ENCODE peak calls at places on chromosomes 7 and 10, in five cellular contexts. J is HepG2, D is fibroblast of the aortic adventitia, N is upper lobe of right lung, K is heart left ventricle. B is an unnamed sample.

GRCh38 chr10:43078986-43079273 is 2.1 kb downstream of the RET start:
- DNase-seq in J (no peak), D (peak), N (no peak), K (peak), B (peak)

GRCh38 chr10:32983333-32983909 is 25.4 kb upstream of the ITGB1 start:
- DNase-seq in J (peak), D (peak), N (no peak), K (no peak), B (peak)

GRCh38 chr7:1535695-1536094 is 5.2 kb downstream of the MAFK start:
- DNase-seq in J (no peak), D (no peak), N (no peak), K (no peak), B (no peak)

GRCh38 chr7:101021703-101022102 is 1.8 kb downstream of the MUC17 start:
- DNase-seq in J (no peak), D (no peak), N (no peak), K (no peak), B (no peak)

GRCh38 chr10:30583778-30584415 is 45.7 kb downstream of the LYZL2 start:
- DNase-seq in J (peak), D (peak), N (no peak), K (peak), B (peak)

GRCh38 chr10:32445036-32445435 is 904 bp upstream of the CCDC7 start:
- DNase-seq in J (no peak), D (peak), N (no peak), K (no peak), B (no peak)

GRCh38 chr7:106358103-106358663 is 73.4 kb upstream of the NAMPT start:
- DNase-seq in J (no peak), D (peak), N (no peak), K (no peak), B (peak)

GRCh38 chr10:68406815-68407585 is at the start of gene RUFY2:
- DNase-seq in J (peak), D (peak), N (peak), K (peak), B (peak)

GRCh38 chr7:143978585-143978984 is 21.5 kb upstream of the OR6B1 start:
- DNase-seq in J (no peak), D (no peak), N (no peak), K (no peak), B (peak)

GRCh38 chr7:128913856-128914565 is 3.5 kb upstream of the KCP start:
- DNase-seq in J (no peak), D (no peak), N (peak), K (no peak), B (no peak)

DNA sequence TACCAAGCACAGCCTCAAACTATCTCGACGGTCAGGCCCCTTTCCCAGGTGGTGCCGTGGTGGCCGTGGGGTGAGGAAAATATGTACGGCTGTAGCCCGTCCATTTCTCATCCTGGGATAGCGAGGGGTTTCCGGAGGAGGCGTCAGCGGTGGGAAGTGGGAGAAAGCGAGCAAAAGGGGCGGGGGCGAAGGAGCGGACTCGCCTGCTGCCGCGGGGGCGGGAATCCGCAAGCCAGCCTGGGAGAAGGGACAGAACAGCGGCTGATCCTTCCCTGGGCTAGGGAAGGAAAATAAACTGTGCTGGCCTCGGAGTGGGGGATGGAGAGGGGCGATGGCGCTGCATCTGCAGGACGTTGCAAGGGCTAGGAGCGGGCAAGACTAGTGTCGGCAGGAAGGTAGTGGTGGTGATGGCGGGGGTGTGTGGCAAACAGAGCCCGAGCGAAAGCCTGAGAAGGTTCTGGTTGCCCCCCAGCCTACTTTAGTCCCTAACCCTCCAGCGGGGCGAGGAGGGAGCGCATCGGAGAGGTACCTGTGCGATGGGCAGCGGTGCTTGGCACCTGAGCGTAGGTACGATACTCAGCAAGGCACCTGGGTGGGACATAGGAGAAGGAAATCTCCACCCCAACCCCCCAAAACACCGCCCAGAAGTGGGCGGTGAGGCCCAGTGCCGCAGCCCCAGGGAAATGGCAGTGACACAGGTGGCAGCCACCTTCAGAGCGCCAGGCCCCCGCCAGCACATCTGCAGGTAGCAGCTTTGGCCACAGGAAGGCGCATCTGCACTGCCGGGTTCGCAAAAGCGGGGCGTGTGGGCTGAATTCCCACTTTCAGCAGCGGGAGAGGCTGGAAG is 49.9 kb upstream of the STEAP1B start:
- DNase-seq in J (peak), D (peak), N (no peak), K (no peak), B (no peak)
- TF ChIP-seq CTCF in J (peak), D (peak), N (peak), K (no peak), B (peak)

GRCh38 chr7:3151784-3152183 is 108.1 kb upstream of the CARD11 start:
- DNase-seq in J (no peak), D (no peak), N (no peak), K (no peak), B (no peak)
- H3K4me3 ChIP-seq in J (no peak), D (no peak), N (no peak), K (no peak), B (no peak)

GRCh38 chr10:72375585-72375984 is 20.9 kb upstream of the DNAJB12 start:
- DNase-seq in J (peak), D (no peak), N (no peak), K (no peak), B (peak)
- TF ChIP-seq CTCF in J (peak), D (no peak), N (no peak), K (no peak), B (peak)

DNA sequence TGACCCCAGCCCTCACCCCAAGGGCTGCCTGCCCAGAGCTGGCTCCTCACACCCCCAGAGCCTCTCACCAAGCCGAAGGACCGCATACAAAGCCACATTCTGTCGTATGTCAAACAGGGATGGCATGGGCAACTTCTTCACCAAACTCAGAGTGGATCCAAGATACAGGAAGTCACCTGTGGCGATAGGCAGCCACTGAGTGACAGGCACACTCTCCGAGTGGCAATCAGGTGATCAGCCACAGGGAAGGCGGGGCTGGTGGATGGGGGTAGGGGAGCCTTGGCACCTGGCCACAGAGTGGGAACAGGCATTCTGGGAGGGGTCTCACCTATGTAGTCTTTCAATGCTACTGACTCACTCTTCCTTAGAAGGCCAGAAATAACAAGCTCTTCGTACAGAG is 7.1 kb upstream of the ASB10 start:
- DNase-seq in J (no peak), D (no peak), N (no peak), K (no peak), B (no peak)
- H3K4me3 ChIP-seq in J (no peak), D (no peak), N (no peak), K (no peak), B (no peak)

GRCh38 chr7:113890326-113891030 is 28.3 kb downstream of the PPP1R3A start:
- DNase-seq in J (no peak), D (peak), N (no peak), K (no peak), B (no peak)

GRCh38 chr7:113892818-113893217 is 26.0 kb downstream of the PPP1R3A start:
- DNase-seq in J (no peak), D (peak), N (no peak), K (no peak), B (no peak)

GRCh38 chr7:113891828-113892227 is 27.0 kb downstream of the PPP1R3A start:
- DNase-seq in J (no peak), D (peak), N (no peak), K (no peak), B (peak)

GRCh38 chr7:113891031-113891350 is 27.8 kb downstream of the PPP1R3A start:
- DNase-seq in J (no peak), D (no peak), N (no peak), K (no peak), B (no peak)
- TF ChIP-seq CTCF in J (no peak), D (no peak), N (no peak), K (no peak), B (no peak)

DNA sequence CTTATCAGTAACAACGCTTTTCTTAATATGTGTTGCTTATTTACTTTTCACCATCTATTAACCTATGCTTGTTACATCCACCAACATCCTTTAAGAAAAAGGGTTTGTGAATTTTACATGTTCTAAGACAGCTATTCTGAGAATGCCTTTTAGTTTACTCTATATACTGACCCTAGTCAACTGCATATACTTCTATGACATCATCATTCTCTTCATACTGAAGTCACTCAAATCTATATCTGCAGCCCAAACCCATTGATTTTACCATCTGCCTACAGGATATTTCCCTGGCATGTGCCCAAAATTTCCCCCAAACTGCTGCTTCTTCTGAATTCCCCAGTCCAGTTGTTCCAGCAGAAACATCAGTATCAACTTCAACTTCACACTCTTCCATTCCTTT is 94.6 kb upstream of the FAM204A start:
- DNase-seq in J (no peak), D (no peak), N (no peak), K (no peak), B (no peak)
- H3K4me3 ChIP-seq in J (no peak), D (no peak), N (no peak), K (no peak), B (no peak)

GRCh38 chr7:18873674-18874341 is 243.6 kb downstream of the TWIST1 start:
- DNase-seq in J (no peak), D (peak), N (no peak), K (no peak), B (peak)
- TF ChIP-seq CTCF in J (no peak), D (peak), N (no peak), K (no peak), B (peak)

DNA sequence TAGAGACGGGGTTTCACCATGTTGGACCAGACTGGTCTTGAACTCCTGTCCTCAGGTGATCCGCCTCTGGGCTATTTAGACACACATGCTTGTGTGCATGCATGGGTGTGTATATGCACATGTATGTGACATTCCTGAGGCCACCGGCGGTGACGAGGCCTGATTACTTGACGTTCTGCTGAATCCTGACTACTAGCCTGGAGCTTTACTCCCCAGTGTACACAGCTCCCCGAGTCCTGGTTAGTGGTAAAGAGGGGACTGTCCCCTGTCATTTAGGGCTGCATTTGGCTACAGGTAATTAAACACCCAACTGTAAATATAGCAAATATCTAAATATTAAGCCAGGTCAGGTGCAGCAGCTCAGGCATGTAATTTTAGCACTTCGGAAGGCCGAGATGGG is 14.2 kb downstream of the GTF2IRD1 start:
- DNase-seq in J (no peak), D (no peak), N (no peak), K (no peak), B (no peak)
- H3K4me3 ChIP-seq in J (no peak), D (no peak), N (no peak), K (no peak), B (no peak)

GRCh38 chr7:137747359-137748031 is 99.3 kb downstream of the DGKI start:
- DNase-seq in J (no peak), D (no peak), N (no peak), K (no peak), B (peak)
- TF ChIP-seq CTCF in J (no peak), D (no peak), N (no peak), K (no peak), B (no peak)